ENCODE peak calls at places on chromosomes 13 and 19, in eight cellular contexts. G, F, U, O, T, X, V and C are unnamed samples.

GRCh38 chr13:26923824-26924605 is 163.4 kb upstream of the GPR12 start:
- DNase-seq in G (peak; percentile 26), F (peak; percentile 51), U (no peak), O (no peak), T (no peak), X (no peak), V (no peak), C (no peak)

GRCh38 chr19:40623403-40624239 is 22.5 kb downstream of the LTBP4 start:
- DNase-seq in G (peak; percentile 72), F (no peak), U (peak; percentile 85), O (no peak), T (no peak), X (peak; percentile 88), V (no peak), C (no peak)

GRCh38 chr19:574658-575526 is 2.5 kb downstream of the BSG start:
- DNase-seq in G (peak; percentile 65), F (peak; percentile 66), U (peak; percentile 47), O (no peak), T (no peak), X (peak; percentile 74), V (no peak), C (no peak)

GRCh38 chr19:34104099-34104498 is 68.2 kb upstream of the LSM14A start:
- DNase-seq in G (no peak), F (no peak), U (no peak), O (no peak), T (no peak), X (no peak), V (no peak), C (no peak)

GRCh38 chr13:113851480-113851803 is 12.4 kb downstream of the GAS6 start:
- DNase-seq in G (no peak), F (no peak), U (no peak), O (no peak), T (no peak), X (no peak), V (no peak), C (no peak)

GRCh38 chr13:36858285-36858684 is 39.3 kb downstream of the RFXAP start:
- DNase-seq in G (no peak), F (no peak), U (peak; percentile 73), O (no peak), T (no peak), X (no peak), V (no peak), C (no peak)

GRCh38 chr13:91375119-91375729 is 23.2 kb upstream of the GPC5 start:
- DNase-seq in G (no peak), F (no peak), U (peak; percentile 19), O (no peak), T (no peak), X (no peak), V (no peak), C (no peak)

GRCh38 chr13:20801704-20802103 is 27.9 kb upstream of the EEF1AKMT1 start:
- DNase-seq in G (no peak), F (no peak), U (no peak), O (no peak), T (no peak), X (no peak), V (no peak), C (no peak)

GRCh38 chr19:8910775-8911414 is 78.7 kb downstream of the MBD3L1 start:
- DNase-seq in G (no peak), F (no peak), U (no peak), O (no peak), T (no peak), X (no peak), V (no peak), C (no peak)

GRCh38 chr13:63625869-63626268 is 2210.2 kb upstream of the PCDH20 start:
- DNase-seq in G (no peak), F (no peak), U (peak; percentile 21), O (no peak), T (no peak), X (no peak), V (no peak), C (no peak)

GRCh38 chr19:47991191-47991808 is 670 bp downstream of the BSPH1 start:
- DNase-seq in G (no peak), F (no peak), U (no peak), O (no peak), T (no peak), X (peak; percentile 30), V (no peak), C (no peak)

GRCh38 chr13:40983269-40983668 is 35.8 kb downstream of the ELF1 start:
- DNase-seq in G (no peak), F (no peak), U (no peak), O (no peak), T (no peak), X (no peak), V (no peak), C (no peak)

GRCh38 chr13:76853481-76853880 is 32.7 kb downstream of the KCTD12 start:
- DNase-seq in G (no peak), F (no peak), U (peak; percentile 65), O (no peak), T (no peak), X (no peak), V (no peak), C (no peak)

GRCh38 chr19:16429066-16429758 is 42.6 kb downstream of the EPS15L1 start:
- DNase-seq in G (peak; percentile 59), F (peak; percentile 74), U (peak; percentile 8), O (no peak), T (no peak), X (peak; percentile 86), V (peak; percentile 92), C (peak; percentile 74)

GRCh38 chr19:43651758-43652545 is 12.3 kb upstream of the CADM4 start:
- DNase-seq in G (peak; percentile 74), F (peak; percentile 62), U (peak; percentile 59), O (no peak), T (no peak), X (no peak), V (peak; percentile 60), C (peak; percentile 74)

GRCh38 chr19:49151339-49152217 is 3.6 kb downstream of the HRC start:
- DNase-seq in G (peak; percentile 72), F (peak; percentile 57), U (peak; percentile 95), O (no peak), T (no peak), X (peak; percentile 93), V (peak; percentile 93), C (peak; percentile 89)

GRCh38 chr13:41365636-41366035 is 54.6 kb downstream of the NAA16 start:
- DNase-seq in G (no peak), F (no peak), U (no peak), O (no peak), T (no peak), X (no peak), V (no peak), C (no peak)

GRCh38 chr13:76799696-76800095 is 86.5 kb downstream of the KCTD12 start:
- DNase-seq in G (no peak), F (no peak), U (peak; percentile 32), O (no peak), T (no peak), X (no peak), V (no peak), C (no peak)

GRCh38 chr13:71864981-71865857 is 1.8 kb downstream of the DACH1 start:
- DNase-seq in G (peak; percentile 22), F (peak; percentile 16), U (no peak), O (no peak), T (no peak), X (peak; percentile 87), V (peak; percentile 60), C (no peak)

GRCh38 chr13:59666504-59666903 is 497.2 kb downstream of the DIAPH3 start:
- DNase-seq in G (no peak), F (no peak), U (no peak), O (no peak), T (no peak), X (no peak), V (no peak), C (no peak)

GRCh38 chr13:110150384-110151091 is 156.4 kb downstream of the COL4A1 start:
- DNase-seq in G (no peak), F (no peak), U (peak; percentile 27), O (no peak), T (no peak), X (no peak), V (no peak), C (no peak)

GRCh38 chr13:48505597-48506091 is 27.2 kb downstream of the RCBTB2 start:
- DNase-seq in G (peak; percentile 55), F (peak; percentile 68), U (no peak), O (no peak), T (no peak), X (no peak), V (no peak), C (peak; percentile 40)
- H3K27ac ChIP-seq in G (peak overlapping the region; percentile 58), F (peak overlapping the region; percentile 78), U (no peak overlapping the region), O (no peak overlapping the region), T (peak overlapping the region; percentile 94), X (peak overlapping the region; percentile 70), V (peak overlapping the region; percentile 72), C (no peak overlapping the region)

DNA sequence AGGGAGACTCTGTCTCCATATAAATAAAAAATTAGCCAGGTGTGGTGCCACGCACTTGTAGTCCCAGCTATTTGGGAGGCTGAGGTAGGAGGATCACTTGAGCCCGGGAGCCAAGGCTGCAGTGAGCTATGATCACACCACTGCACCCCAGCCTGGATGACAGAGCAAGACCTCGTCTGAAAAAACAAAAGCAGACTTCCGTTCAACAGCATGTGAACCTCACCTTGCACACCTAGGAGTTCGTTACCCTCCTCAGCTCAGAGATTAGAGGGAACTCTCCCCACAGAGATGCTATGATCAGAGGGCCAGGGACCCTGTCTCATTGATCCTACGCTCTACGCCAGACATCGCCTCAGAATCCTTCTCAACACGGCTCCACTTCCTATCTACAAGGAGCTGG is 15.3 kb downstream of the ELL start:
- DNase-seq in G (no peak), F (no peak), U (no peak), O (no peak), T (no peak), X (no peak), V (no peak), C (no peak)
- H3K27ac ChIP-seq in G (peak overlapping the region; percentile 47), F (peak overlapping the region; percentile 72), U (no peak overlapping the region), O (no peak overlapping the region), T (peak overlapping the region; percentile 75), X (peak overlapping the region; percentile 25), V (peak overlapping the region; percentile 80), C (no peak overlapping the region)

DNA sequence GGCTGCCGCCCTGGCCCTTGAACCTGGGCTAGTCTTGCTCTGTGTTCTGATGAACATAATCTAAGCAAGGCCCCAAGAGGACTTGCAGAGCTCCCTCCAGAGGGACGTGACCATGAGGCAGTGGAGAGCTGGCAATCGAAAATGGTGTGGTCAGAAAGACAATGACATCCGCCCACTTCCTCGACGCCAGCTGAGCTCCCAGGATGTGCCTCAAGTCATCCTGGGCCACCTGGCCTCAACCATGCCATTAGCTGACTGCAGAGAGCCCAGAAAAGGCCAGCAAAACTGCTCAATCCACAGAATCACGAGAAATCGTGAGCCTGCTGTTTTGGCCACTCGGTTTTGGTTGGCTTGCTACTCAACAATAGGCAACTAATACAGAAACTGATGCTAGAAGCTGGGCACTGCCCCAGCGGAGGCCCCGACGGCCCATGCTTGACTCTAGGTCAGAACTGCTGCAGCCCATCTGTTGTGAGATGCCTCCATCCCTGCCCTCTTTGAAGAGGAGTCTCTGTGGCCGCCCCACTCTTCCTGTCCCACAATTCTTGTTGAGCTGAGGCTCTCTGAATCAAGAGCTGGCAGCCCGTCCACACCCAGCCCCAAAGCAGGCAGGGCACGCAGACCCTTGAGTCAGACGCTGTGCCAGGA is 53.3 kb downstream of the STK24 start:
- DNase-seq in G (no peak), F (no peak), U (no peak), O (no peak), T (no peak), X (no peak), V (no peak), C (no peak)
- H3K27ac ChIP-seq in G (no peak overlapping the region), F (no peak overlapping the region), U (no peak overlapping the region), O (no peak overlapping the region), T (no peak overlapping the region), X (no peak overlapping the region), V (no peak overlapping the region), C (no peak overlapping the region)

GRCh38 chr13:45441633-45442032 is 23.1 kb upstream of the COG3 start:
- DNase-seq in G (no peak), F (no peak), U (peak; percentile 54), O (no peak), T (no peak), X (no peak), V (no peak), C (no peak)
- H3K27ac ChIP-seq in G (peak overlapping the region; percentile 32), F (peak overlapping the region; percentile 88), U (no peak overlapping the region), O (no peak overlapping the region), T (no peak overlapping the region), X (no peak overlapping the region), V (peak overlapping the region; percentile 83), C (no peak overlapping the region)